ENCODE peak calls at places on chromosome 7, in seven cellular contexts. E, O, K, W, M, U and T are unnamed samples.

GRCh38 chr7:42014625-42015412 is 222.2 kb downstream of the GLI3 start:
- DNase-seq in W (no peak), U (no peak), K (no peak), E (no peak), M (peak; percentile 63), O (no peak), T (no peak)

GRCh38 chr7:33012364-33012763 is 50.2 kb downstream of the NT5C3A start:
- DNase-seq in K (no peak), O (no peak), W (no peak), M (no peak), E (no peak), U (no peak), T (no peak)

GRCh38 chr7:101124376-101125056 is 2.4 kb upstream of the SERPINE1 start:
- DNase-seq in O (no peak), U (no peak), E (peak; percentile 83), W (peak; percentile 70), K (no peak), M (peak; percentile 100), T (no peak)

GRCh38 chr7:34523233-34523918 is 134.6 kb upstream of the NPSR1 start:
- DNase-seq in M (peak; percentile 81), U (no peak), E (no peak), W (peak; percentile 16), K (no peak), O (no peak), T (no peak)

GRCh38 chr7:79406371-79406770 is 47.1 kb downstream of the MAGI2 start:
- DNase-seq in E (no peak), M (no peak), U (no peak), K (no peak), W (no peak), O (no peak), T (no peak)

GRCh38 chr7:137967143-137968018 is 34.5 kb downstream of the CREB3L2 start:
- DNase-seq in O (no peak), E (no peak), K (no peak), U (no peak), W (no peak), M (peak; percentile 78), T (no peak)

GRCh38 chr7:90900640-90901353 is 304.7 kb downstream of the CDK14 start:
- DNase-seq in W (no peak), M (no peak), O (no peak), U (no peak), K (no peak), E (no peak), T (no peak)

GRCh38 chr7:63029207-63029522 is 969.5 kb upstream of the ZNF722 start:
- DNase-seq in K (no peak), U (no peak), M (no peak), O (no peak), E (no peak), W (no peak), T (no peak)

GRCh38 chr7:111729483-111729882 is 167.2 kb upstream of the IMMP2L start:
- DNase-seq in U (no peak), K (no peak), W (no peak), O (no peak), E (no peak), M (no peak), T (no peak)